ENCODE peak calls at places on chromosomes 5 and 9, in six cellular contexts. D is EL, N is Calu3, F is HT1080, Z is hypothalamus, V is putamen. Y is an unnamed sample.

GRCh38 chr9:131065599-131065998 is 30.7 kb upstream of the AIF1L start:
- DNase-seq in N (no peak), F (no peak), V (no peak), D (no peak), Z (no peak), Y (no peak)

GRCh38 chr5:3022665-3023064 is 271.2 kb upstream of the IRX2 start:
- DNase-seq in V (no peak), Z (no peak), D (no peak), F (no peak), N (no peak), Y (no peak)

GRCh38 chr5:43646997-43647396 is 44.0 kb downstream of the NNT start:
- DNase-seq in Z (no peak), N (no peak), D (peak), V (no peak), F (no peak), Y (no peak)

GRCh38 chr5:107958861-107959260 is 288.1 kb upstream of the EFNA5 start:
- DNase-seq in Z (no peak), D (no peak), F (no peak), V (peak), N (no peak), Y (no peak)

GRCh38 chr5:98414938-98415337 is 358.5 kb upstream of the RGMB start:
- DNase-seq in V (no peak), N (no peak), D (peak), Z (no peak), F (peak), Y (peak)

GRCh38 chr9:1875921-1876448 is 139.2 kb upstream of the SMARCA2 start:
- DNase-seq in F (no peak), V (no peak), Z (no peak), D (peak), N (no peak), Y (no peak)

GRCh38 chr9:29245351-29245750 is 1672.1 kb upstream of the C9orf72 start:
- DNase-seq in V (no peak), D (no peak), N (no peak), F (no peak), Z (no peak), Y (no peak)

GRCh38 chr5:14109041-14109747 is 33.9 kb upstream of the TRIO start:
- DNase-seq in Z (no peak), N (no peak), F (peak), V (no peak), D (peak), Y (peak)

GRCh38 chr5:141867139-141867538 is 11.1 kb downstream of the PCDH1 start:
- DNase-seq in Z (no peak), N (no peak), V (no peak), D (no peak), F (no peak), Y (no peak)

GRCh38 chr9:6121707-6122106 is 93.9 kb upstream of the IL33 start:
- DNase-seq in F (peak), Z (no peak), N (no peak), V (no peak), D (no peak), Y (no peak)

GRCh38 chr5:15452030-15452429 is 48.0 kb upstream of the FBXL7 start:
- DNase-seq in N (no peak), V (no peak), F (no peak), Z (no peak), D (no peak), Y (no peak)

GRCh38 chr5:169607882-169608281 is 24.3 kb downstream of the SPDL1 start:
- DNase-seq in Z (no peak), V (no peak), F (no peak), D (no peak), N (no peak), Y (no peak)

GRCh38 chr5:44652674-44653073 is 156.1 kb upstream of the MRPS30 start:
- DNase-seq in F (no peak), Z (no peak), V (no peak), N (no peak), D (no peak), Y (no peak)

GRCh38 chr9:126420643-126421564 is 94.3 kb downstream of the MVB12B start:
- DNase-seq in Z (no peak), N (peak), F (peak), D (peak), V (no peak), Y (peak)

GRCh38 chr9:86246752-86247161 is 12.7 kb downstream of the C9orf153 start:
- DNase-seq in D (no peak), F (no peak), Z (no peak), V (peak), N (no peak), Y (peak)

GRCh38 chr5:151617383-151617840 is 26.3 kb upstream of the FAT2 start:
- DNase-seq in F (no peak), N (no peak), D (no peak), Z (no peak), V (peak), Y (no peak)

GRCh38 chr9:119251951-119252350 is 117.3 kb downstream of the BRINP1 start:
- DNase-seq in V (no peak), D (no peak), Z (no peak), N (no peak), F (no peak), Y (no peak)

GRCh38 chr5:40601198-40601868 is 78.4 kb upstream of the PTGER4 start:
- DNase-seq in F (no peak), V (no peak), D (no peak), Z (no peak), N (no peak), Y (no peak)

GRCh38 chr5:160629007-160629402 is 207.3 kb downstream of the PTTG1 start:
- DNase-seq in N (no peak), D (no peak), V (no peak), Z (no peak), F (no peak), Y (no peak)

GRCh38 chr5:105953616-105954015 is 1717.1 kb downstream of the EFNA5 start:
- DNase-seq in Z (no peak), N (no peak), V (no peak), D (no peak), F (no peak), Y (no peak)

GRCh38 chr9:134071149-134071548 is 3.3 kb upstream of the BRD3 start:
- DNase-seq in D (no peak), N (no peak), F (no peak), Z (no peak), V (no peak), Y (no peak)

GRCh38 chr5:39523821-39524220 is 99.0 kb upstream of the DAB2 start:
- DNase-seq in V (no peak), D (peak), N (no peak), Z (no peak), F (no peak), Y (no peak)

GRCh38 chr9:35871514-35871913 is 1.3 kb upstream of the OR13J1 start:
- DNase-seq in V (no peak), D (no peak), Z (no peak), N (no peak), F (peak), Y (peak)

GRCh38 chr5:125258610-125259009 is 512.2 kb upstream of the ZNF608 start:
- DNase-seq in Z (no peak), N (no peak), F (no peak), V (no peak), D (no peak), Y (no peak)

GRCh38 chr9:31700252-31701045 is 684.0 kb upstream of the ACO1 start:
- DNase-seq in D (no peak), V (no peak), F (peak), Z (no peak), N (no peak), Y (no peak)

GRCh38 chr5:113276493-113276892 is 158.3 kb downstream of the TSSK1B start:
- DNase-seq in D (no peak), V (no peak), F (no peak), Z (no peak), N (no peak), Y (no peak)

GRCh38 chr9:93128011-93128714 is 5.9 kb downstream of the NINJ1 start:
- DNase-seq in N (no peak), V (no peak), F (no peak), Z (no peak), D (no peak), Y (no peak)

GRCh38 chr9:74499770-74500583 is 2.8 kb downstream of the RORB start:
- DNase-seq in Z (no peak), D (no peak), N (no peak), V (no peak), F (no peak), Y (no peak)

GRCh38 chr5:165460911-165461310 is 1955.5 kb downstream of the MAT2B start:
- DNase-seq in F (peak), N (no peak), Z (no peak), V (no peak), D (no peak), Y (no peak)

GRCh38 chr5:163569284-163569683 is 63.9 kb downstream of the MAT2B start:
- DNase-seq in Z (no peak), D (peak), F (peak), V (no peak), N (no peak), Y (peak)

GRCh38 chr9:114364528-114365041 is 23.2 kb downstream of the AKNA start:
- DNase-seq in V (no peak), Z (no peak), D (peak), N (no peak), F (peak), Y (peak)

GRCh38 chr9:27386759-27387158 is 89.8 kb upstream of the EQTN start:
- DNase-seq in F (no peak), D (no peak), N (no peak), V (no peak), Z (no peak), Y (no peak)

Y was measured in RPMI7951.